ENCODE peak calls at places on chromosomes 2 and 18, in five cellular contexts. C is body of pancreas, V is adrenal gland, H is transverse colon, M is suprapubic skin. A is an unnamed sample.

GRCh38 chr2:8481463-8482009 is 200.3 kb upstream of the ID2 start:
- DNase-seq in M (peak; percentile 29), H (no peak), V (no peak), C (no peak), A (no peak)

GRCh38 chr2:235963853-235964577 is 204.2 kb downstream of the GBX2 start:
- DNase-seq in H (no peak), C (no peak), V (no peak), M (no peak), A (no peak)

GRCh38 chr18:36309436-36310391 is 12.2 kb downstream of the FHOD3 start:
- DNase-seq in V (peak; percentile 76), H (no peak), C (no peak), M (no peak), A (peak; percentile 23)

GRCh38 chr2:175131252-175131651 is 36.8 kb downstream of the ATF2 start:
- DNase-seq in H (no peak), V (no peak), M (no peak), C (no peak), A (no peak)

GRCh38 chr2:45132551-45132950 is 123.3 kb upstream of the SIX2 start:
- DNase-seq in M (no peak), H (no peak), V (no peak), C (no peak), A (no peak)

GRCh38 chr2:162475661-162476060 is 131.7 kb downstream of the GCA start:
- DNase-seq in V (no peak), M (no peak), H (no peak), C (peak; percentile 77), A (no peak)

GRCh38 chr18:77271720-77272481 is 22.3 kb downstream of the GALR1 start:
- DNase-seq in V (no peak), M (no peak), C (no peak), H (no peak), A (no peak)

GRCh38 chr2:25851740-25852503 is 26.4 kb downstream of the ASXL2 start:
- DNase-seq in M (no peak), H (no peak), C (no peak), V (no peak), A (no peak)

GRCh38 chr2:27086722-27087446 is at the start of gene KHK:
- DNase-seq in C (peak; percentile 57), H (peak; percentile 77), V (no peak), M (no peak), A (peak; percentile 65)

GRCh38 chr2:160199053-160199452 is 1.0 kb downstream of the ITGB6 start:
- DNase-seq in H (no peak), V (no peak), C (no peak), M (no peak), A (no peak)

GRCh38 chr2:109125595-109126500 is 3.2 kb upstream of the SH3RF3 start:
- DNase-seq in H (no peak), C (no peak), M (peak; percentile 63), V (no peak), A (no peak)

GRCh38 chr2:58131191-58132011 is 84.8 kb downstream of the VRK2 start:
- DNase-seq in M (no peak), H (no peak), C (peak; percentile 59), V (no peak), A (peak; percentile 40)

GRCh38 chr2:100321881-100322820 is at the start of gene LONRF2:
- DNase-seq in H (no peak), C (peak; percentile 69), M (no peak), V (peak; percentile 81), A (peak; percentile 54)

GRCh38 chr2:58532641-58533040 is 291.5 kb upstream of the FANCL start:
- DNase-seq in V (no peak), H (no peak), C (no peak), M (no peak), A (no peak)

GRCh38 chr2:108616731-108617161 is 82.5 kb downstream of the LIMS1 start:
- DNase-seq in H (no peak), M (no peak), C (peak; percentile 35), V (no peak), A (no peak)

GRCh38 chr2:112148477-112148876 is 10.3 kb downstream of the FBLN7 start:
- DNase-seq in C (no peak), H (no peak), M (peak; percentile 71), V (no peak), A (no peak)

DNA sequence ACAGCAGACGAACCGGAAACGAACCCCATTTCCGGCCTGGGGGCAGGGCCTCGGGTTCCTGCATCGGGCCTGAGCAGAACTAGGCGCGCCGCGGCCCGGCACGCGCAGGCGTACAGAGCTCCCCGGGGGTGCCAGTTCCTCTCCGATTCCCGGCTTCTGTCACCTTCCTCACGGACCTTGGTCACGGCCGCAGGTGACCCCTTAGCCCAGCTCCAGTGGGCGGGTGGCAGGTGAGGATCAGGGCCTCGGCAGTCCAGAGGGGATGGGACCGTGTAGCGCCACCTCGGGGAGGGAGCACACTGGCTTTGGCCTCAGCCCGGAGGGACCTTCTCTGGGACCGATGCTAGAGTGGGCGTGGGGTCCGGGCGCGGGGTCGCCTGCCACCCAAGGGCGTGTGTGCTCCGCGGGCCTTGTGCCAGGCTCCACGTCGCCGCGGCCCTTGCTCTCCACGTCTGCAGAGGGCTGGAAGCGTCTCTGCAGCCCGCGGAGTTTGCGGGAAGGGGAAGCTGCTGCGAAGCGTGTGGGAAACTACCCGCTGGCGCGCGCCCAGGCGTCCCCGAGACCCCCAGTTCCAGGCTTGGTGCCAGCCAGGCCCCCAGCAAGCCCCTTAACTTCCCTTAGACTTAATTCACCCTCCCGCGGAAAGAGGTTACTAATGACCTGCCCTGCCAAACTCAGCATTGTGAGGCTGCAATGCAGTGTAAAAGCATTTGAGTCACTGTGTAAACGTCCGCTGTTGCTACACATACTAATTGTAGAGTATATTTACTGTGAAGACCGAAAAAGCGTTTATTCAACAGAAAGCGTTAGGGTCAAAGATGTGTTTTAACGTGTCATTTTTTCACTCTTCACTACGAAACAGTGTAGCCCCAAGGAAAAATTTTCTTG is at the start of gene TRAPPC12:
- DNase-seq in V (peak; percentile 90), H (peak; percentile 94), C (peak; percentile 89), M (peak; percentile 94), A (peak; percentile 90)
- TF ChIP-seq POLR2A in V (peak; percentile 84), H (peak; percentile 89), C (peak; percentile 89), M (peak; percentile 67), A (no peak)

GRCh38 chr2:95799490-95799889 is 192.1 kb downstream of the ANKRD36C start:
- DNase-seq in C (no peak), V (no peak), M (peak; percentile 65), H (no peak), A (no peak)

DNA sequence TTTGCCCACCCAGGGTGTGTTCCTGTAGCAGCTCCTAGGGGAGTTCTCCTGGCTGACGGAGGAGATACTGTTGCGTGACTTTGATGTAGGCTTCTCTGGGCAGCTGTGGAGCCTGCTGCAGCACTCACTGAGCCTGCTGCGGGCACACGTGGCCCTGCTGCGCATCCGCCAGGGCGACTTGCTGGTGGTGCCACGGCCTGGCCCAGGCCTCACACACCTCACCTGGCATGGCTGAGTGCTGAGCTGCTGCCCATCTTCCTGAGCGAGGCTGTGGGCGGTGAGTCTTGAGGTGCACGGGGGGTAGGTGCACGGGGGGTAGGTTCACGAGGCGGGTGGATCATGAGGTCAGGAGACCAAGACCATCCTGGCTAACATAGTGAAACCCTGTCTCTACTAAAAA is 191.7 kb downstream of the ANKRD36C start:
- DNase-seq in H (no peak), M (no peak), V (no peak), C (no peak), A (no peak)
- H3K27me3 ChIP-seq in H (no peaks in the 10 kb centered on the region), M (no peaks in the 10 kb centered on the region), V (no peaks in the 10 kb centered on the region), C (no peaks in the 10 kb centered on the region), A (no peaks in the 10 kb centered on the region)

GRCh38 chr2:217370391-217370790 is 510.5 kb upstream of the TNP1 start:
- DNase-seq in V (no peak), C (no peak), H (no peak), M (no peak), A (no peak)
- TF ChIP-seq CTCF in V (no peak), C (no peak), H (no peak), M (no peak), A (no peak)

DNA sequence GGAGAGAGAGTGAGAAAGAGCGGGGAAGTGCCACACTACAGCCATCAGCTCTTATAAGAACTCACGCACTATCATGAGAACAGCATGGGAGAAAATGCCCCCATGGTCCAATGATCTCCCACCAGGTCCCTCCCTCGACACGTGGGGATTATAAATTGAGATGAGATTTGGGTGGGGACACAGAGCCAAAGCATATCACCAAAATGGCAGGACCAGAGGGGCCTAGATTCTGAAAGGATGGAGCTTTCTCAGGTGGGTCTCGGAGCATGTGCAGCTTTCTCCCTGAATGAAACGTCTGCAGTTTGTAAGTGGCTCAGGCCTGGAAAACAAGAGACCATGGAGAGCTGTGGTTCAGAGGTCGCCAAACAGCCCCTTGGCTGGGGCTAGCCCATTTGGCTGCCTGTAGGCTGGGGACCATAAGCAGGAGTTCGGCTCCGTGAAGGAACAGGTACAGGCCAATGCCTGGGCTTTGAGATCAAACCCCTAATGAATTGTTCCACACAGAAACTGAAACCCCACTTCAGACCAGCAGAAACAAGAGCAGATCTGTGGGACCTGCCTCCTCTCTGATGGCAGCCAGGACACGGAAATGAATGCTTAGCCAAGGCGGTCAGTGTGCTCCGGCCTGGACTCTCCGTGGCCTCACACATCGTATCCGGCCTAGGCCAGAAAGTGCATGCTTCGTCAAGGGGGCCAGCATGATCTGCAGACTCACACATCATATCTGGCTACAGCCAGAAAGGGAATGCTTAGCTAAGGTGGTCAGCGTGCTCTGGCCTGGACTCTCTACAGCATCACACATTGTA is 111.2 kb upstream of the TMEM18 start:
- DNase-seq in M (no peak), C (no peak), H (no peak), V (no peak), A (no peak)
- TF ChIP-seq POLR2A in M (no peak), C (no peak), H (no peak), V (no peak), A (no peak)

DNA sequence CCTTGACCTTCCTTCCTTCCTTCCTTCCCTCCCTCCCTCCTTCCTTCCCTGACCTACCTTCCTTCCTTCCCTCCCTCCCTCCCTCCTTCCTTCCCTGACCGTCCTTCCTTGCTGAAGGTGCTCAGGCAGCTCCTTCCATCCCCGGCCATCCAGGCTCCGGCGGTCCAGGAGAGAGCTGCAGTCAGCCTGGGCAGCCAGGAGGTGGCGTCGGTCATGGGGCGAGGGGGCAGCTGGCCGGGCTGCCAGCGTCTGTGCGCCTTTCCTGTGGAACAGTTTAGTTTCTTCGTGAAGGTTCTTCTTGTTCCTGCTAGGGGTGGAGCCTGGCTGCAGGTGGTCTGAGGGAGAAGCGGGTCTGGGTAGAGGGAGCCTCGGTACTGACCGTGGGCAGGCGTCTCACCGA is 15.7 kb downstream of the GPR35 start:
- DNase-seq in V (no peak), M (peak; percentile 69), H (peak; percentile 54), C (peak; percentile 69), A (no peak)
- H3K27me3 ChIP-seq in V (no peaks in the 10 kb centered on the region), M (peaks cover 42% of the 10 kb centered on the region), H (peaks cover 28% of the 10 kb centered on the region), C (no peaks in the 10 kb centered on the region), A (peaks cover 8% of the 10 kb centered on the region)

DNA sequence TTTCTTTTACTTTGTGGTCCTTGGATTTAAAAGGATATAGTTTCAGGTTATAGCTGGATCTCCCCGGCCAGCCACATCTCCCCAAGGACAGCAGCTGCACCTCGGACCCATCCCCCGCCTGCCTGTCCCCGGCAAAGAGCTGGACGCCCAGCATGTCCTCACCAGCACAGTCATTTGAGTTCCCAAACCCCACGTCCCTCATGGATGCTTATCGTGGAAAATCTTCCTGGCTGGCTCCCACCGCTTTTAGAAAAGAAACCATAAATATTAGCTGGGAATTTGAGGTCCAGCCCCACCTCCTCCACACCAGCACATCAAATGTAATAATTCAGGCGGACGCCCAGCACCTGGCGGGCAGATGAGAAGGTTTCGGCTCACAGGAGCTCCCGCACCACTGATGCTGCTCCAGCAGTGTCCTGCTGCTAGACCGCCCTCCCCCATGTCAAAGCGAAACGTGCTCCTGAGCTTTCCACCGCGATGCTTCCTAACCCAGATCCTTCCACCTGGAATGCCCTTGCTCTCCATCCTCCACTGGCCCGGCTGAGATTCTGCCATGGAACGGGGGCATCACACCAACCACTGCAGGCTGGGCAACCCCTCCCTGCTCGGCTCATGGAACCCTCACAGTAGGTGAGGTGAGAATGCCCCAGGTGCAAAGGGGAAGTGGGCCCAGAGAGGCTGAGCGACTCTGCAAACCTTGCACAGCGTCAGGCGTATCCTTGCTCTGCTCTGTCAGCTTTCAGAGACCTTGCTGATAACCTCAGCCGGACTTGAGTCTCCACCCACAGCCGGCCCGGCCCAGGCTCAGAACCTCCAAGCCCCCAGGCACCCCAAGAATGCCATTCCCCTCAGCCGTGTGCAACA is 71.5 kb upstream of the GPC1 start:
- DNase-seq in V (no peak), H (no peak), M (no peak), C (no peak), A (peak; percentile 18)
- TF ChIP-seq CTCF in V (no peak), H (no peak), M (no peak), C (no peak), A (no peak)